ENCODE peak calls at places on chromosomes 11 and 22, in seven cellular contexts. One of them, this sample, is unnamed.

GRCh38 chr11:1337647-1338007 is 28.2 kb upstream of the TOLLIP start:
- DNase-seq in lower lobe of right lung: no peak
- DNase-seq in heart left ventricle: no peak
- DNase-seq in lung: peak; percentile 23
- DNase-seq in tibial nerve: no peak
- DNase-seq in heart right ventricle: no peak
- DNase-seq in pancreas: no peak
- DNase-seq in this sample: no peak

GRCh38 chr11:2521081-2521480 is 76.3 kb downstream of the KCNQ1 start:
- DNase-seq in lower lobe of right lung: peak; percentile 26
- DNase-seq in heart left ventricle: peak; percentile 29
- DNase-seq in lung: no peak
- DNase-seq in tibial nerve: peak; percentile 9
- DNase-seq in heart right ventricle: peak; percentile 12
- DNase-seq in pancreas: peak; percentile 7
- DNase-seq in this sample: no peak

GRCh38 chr11:126415128-126415527 is 59.6 kb downstream of the ST3GAL4 start:
- DNase-seq in lower lobe of right lung: peak; percentile 62
- DNase-seq in heart left ventricle: peak; percentile 85
- DNase-seq in lung: peak; percentile 72
- DNase-seq in tibial nerve: peak; percentile 87
- DNase-seq in heart right ventricle: peak; percentile 85
- DNase-seq in pancreas: no peak
- DNase-seq in this sample: peak; percentile 52

GRCh38 chr11:11966826-11967668 is 41.4 kb downstream of the DKK3 start:
- DNase-seq in lower lobe of right lung: peak; percentile 78
- DNase-seq in heart left ventricle: peak; percentile 87
- DNase-seq in lung: peak; percentile 74
- DNase-seq in tibial nerve: peak; percentile 61
- DNase-seq in heart right ventricle: peak; percentile 80
- DNase-seq in pancreas: peak; percentile 53
- DNase-seq in this sample: no peak

GRCh38 chr11:84316866-84317560 is 1030.8 kb upstream of the CCDC90B start:
- DNase-seq in lower lobe of right lung: no peak
- DNase-seq in heart left ventricle: peak; percentile 44
- DNase-seq in lung: no peak
- DNase-seq in tibial nerve: no peak
- DNase-seq in heart right ventricle: no peak
- DNase-seq in pancreas: no peak
- DNase-seq in this sample: no peak

GRCh38 chr11:44309483-44310197 is at the start of gene ALX4:
- DNase-seq in lower lobe of right lung: no peak
- DNase-seq in heart left ventricle: no peak
- DNase-seq in lung: no peak
- DNase-seq in tibial nerve: no peak
- DNase-seq in heart right ventricle: peak; percentile 54
- DNase-seq in pancreas: no peak
- DNase-seq in this sample: no peak

GRCh38 chr11:71372693-71373657 is 75.2 kb downstream of the DHCR7 start:
- DNase-seq in lower lobe of right lung: no peak
- DNase-seq in heart left ventricle: no peak
- DNase-seq in lung: no peak
- DNase-seq in tibial nerve: no peak
- DNase-seq in heart right ventricle: no peak
- DNase-seq in pancreas: no peak
- DNase-seq in this sample: peak; percentile 1

GRCh38 chr22:20084547-20085413 is 4.7 kb downstream of the DGCR8 start:
- DNase-seq in lower lobe of right lung: peak; percentile 45
- DNase-seq in heart left ventricle: no peak
- DNase-seq in lung: no peak
- DNase-seq in tibial nerve: no peak
- DNase-seq in heart right ventricle: no peak
- DNase-seq in pancreas: no peak
- DNase-seq in this sample: no peak

GRCh38 chr22:37430941-37431340 is 3.7 kb upstream of the ELFN2 start:
- DNase-seq in lower lobe of right lung: no peak
- DNase-seq in heart left ventricle: no peak
- DNase-seq in lung: no peak
- DNase-seq in tibial nerve: no peak
- DNase-seq in heart right ventricle: no peak
- DNase-seq in pancreas: no peak
- DNase-seq in this sample: no peak

GRCh38 chr11:94132152-94132558 is 3.5 kb downstream of the PANX1 start:
- DNase-seq in lower lobe of right lung: no peak
- DNase-seq in heart left ventricle: no peak
- DNase-seq in lung: no peak
- DNase-seq in tibial nerve: no peak
- DNase-seq in heart right ventricle: no peak
- DNase-seq in pancreas: no peak
- DNase-seq in this sample: peak; percentile 77
- H3K27ac ChIP-seq in lower lobe of right lung: no peak overlapping the region
- H3K27ac ChIP-seq in heart left ventricle: no peak overlapping the region
- H3K27ac ChIP-seq in lung: no peak overlapping the region
- H3K27ac ChIP-seq in tibial nerve: peak overlapping the region; percentile 98
- H3K27ac ChIP-seq in heart right ventricle: peak overlapping the region; percentile 96
- H3K27ac ChIP-seq in pancreas: no peak overlapping the region
- H3K27ac ChIP-seq in this sample: peak overlapping the region; percentile 52

DNA sequence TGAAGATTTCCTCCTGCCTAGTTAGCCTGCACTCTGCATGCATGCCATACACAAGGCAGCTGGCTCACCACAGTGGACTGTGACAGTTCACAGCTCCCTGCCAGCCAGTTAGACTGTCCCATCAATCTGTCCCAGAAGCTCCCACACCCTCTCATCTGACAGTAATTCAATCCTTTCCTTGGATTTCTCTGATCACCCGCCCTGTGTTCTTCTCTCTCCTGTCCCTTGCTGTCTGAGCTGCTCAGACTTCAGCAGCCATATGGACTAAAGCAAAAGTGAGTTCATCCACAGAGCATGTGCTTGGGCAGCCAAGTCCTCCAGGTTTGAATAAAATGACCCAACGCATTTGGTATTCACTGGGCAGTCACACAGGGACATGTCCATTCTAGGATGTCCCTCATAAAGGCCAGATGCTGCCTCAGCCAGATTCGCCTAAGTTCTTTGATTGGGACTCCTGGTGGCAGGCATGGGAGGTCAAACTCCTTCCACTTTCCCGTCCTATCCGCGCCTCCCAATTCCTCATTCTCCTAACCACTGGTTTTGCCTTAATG is 54.5 kb upstream of the ZBTB44 start:
- DNase-seq in lower lobe of right lung: no peak
- DNase-seq in heart left ventricle: no peak
- DNase-seq in lung: no peak
- DNase-seq in tibial nerve: no peak
- DNase-seq in heart right ventricle: no peak
- DNase-seq in pancreas: no peak
- DNase-seq in this sample: no peak
- TF ChIP-seq CTCF in lower lobe of right lung: no peak
- TF ChIP-seq CTCF in heart left ventricle: no peak
- TF ChIP-seq CTCF in lung: no peak
- TF ChIP-seq CTCF in tibial nerve: no peak
- TF ChIP-seq CTCF in heart right ventricle: peak; percentile 19
- TF ChIP-seq CTCF in pancreas: no peak
- TF ChIP-seq CTCF in this sample: no peak

DNA sequence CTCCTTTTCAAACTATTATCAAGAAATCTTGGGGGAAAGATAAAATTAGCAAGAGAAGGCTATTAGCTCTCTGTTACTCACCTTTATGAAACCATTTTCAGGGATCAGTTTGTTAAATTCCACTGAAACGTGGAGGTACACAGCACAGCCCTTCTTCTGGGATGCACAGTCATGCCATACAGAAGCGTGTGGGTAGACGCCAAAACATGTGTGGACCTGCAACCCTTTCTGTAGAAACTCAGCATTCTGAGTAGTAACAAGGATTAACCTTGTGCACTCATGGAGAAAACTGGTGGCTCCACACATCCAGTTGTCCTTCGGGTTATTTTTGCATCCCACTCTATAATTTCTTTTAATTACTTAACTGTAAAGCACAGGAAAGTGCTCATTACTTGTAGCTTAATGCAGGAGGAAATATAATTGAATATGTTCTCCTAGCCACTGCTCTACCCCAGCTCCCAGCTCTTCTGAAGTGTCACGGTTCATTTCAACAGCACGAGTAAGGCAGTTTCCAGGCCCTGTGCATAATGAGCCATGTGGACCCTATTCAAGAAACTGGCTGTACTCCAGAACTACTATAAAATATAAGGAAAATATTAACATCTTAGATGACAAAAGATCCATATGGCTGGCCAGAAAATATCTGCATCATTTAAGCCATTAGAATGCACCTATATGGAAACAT is 26.1 kb downstream of the BDNF start:
- DNase-seq in lower lobe of right lung: no peak
- DNase-seq in heart left ventricle: no peak
- DNase-seq in lung: no peak
- DNase-seq in tibial nerve: no peak
- DNase-seq in heart right ventricle: no peak
- DNase-seq in pancreas: no peak
- DNase-seq in this sample: no peak
- H3K27ac ChIP-seq in lower lobe of right lung: no peak overlapping the region
- H3K27ac ChIP-seq in heart left ventricle: no peak overlapping the region
- H3K27ac ChIP-seq in lung: no peak overlapping the region
- H3K27ac ChIP-seq in tibial nerve: no peak overlapping the region
- H3K27ac ChIP-seq in heart right ventricle: no peak overlapping the region
- H3K27ac ChIP-seq in pancreas: no peak overlapping the region
- H3K27ac ChIP-seq in this sample: no peak overlapping the region

DNA sequence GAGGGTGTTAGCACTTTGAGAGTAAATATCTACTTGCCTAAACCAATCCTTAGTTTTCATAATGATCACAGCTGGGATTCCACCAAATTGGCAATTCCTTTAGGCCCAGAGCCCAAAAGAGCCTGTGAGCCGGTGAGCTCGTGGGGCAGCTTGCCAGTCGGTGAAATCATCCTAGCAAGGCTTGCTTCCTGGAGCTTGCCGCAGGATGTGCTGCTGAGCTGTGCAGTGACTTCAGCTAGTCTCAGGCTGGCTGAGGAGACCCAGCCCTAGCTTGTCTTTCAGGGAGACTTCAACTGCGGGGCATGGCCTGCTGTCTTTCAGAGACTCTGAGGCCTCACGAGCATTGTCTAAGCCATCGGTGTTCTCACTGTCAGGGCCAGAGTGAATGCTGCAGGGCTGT is 73.6 kb upstream of the SUSD2 start:
- DNase-seq in lower lobe of right lung: peak; percentile 57
- DNase-seq in heart left ventricle: peak; percentile 86
- DNase-seq in lung: peak; percentile 52
- DNase-seq in tibial nerve: peak; percentile 78
- DNase-seq in heart right ventricle: peak; percentile 83
- DNase-seq in pancreas: peak; percentile 38
- DNase-seq in this sample: peak; percentile 83
- TF ChIP-seq CTCF in lower lobe of right lung: no peak
- TF ChIP-seq CTCF in heart left ventricle: peak; percentile 26
- TF ChIP-seq CTCF in lung: no peak
- TF ChIP-seq CTCF in tibial nerve: no peak
- TF ChIP-seq CTCF in heart right ventricle: peak; percentile 60
- TF ChIP-seq CTCF in pancreas: no peak
- TF ChIP-seq CTCF in this sample: peak; percentile 76

DNA sequence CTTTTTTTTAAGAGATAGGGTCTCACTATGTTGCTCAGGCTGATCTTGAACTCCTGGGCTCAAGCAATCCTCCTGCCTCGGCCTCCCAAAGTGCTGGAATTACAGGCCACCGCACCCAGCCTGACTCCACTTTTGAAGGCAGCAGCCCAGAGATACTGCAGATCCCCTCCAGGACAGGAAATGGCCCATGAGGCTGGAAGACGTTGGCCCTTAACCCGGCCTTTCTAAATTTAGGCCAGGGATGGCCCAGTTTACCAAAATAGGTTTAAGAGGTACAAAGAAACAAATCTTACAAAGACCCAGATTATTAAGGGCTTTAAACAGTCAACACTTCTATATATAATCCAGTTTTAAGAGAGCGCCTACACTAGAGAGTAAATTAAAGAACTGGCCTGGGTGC is 32.2 kb downstream of the CPT1A start:
- DNase-seq in lower lobe of right lung: no peak
- DNase-seq in heart left ventricle: no peak
- DNase-seq in lung: no peak
- DNase-seq in tibial nerve: no peak
- DNase-seq in heart right ventricle: no peak
- DNase-seq in pancreas: no peak
- DNase-seq in this sample: no peak
- H3K27ac ChIP-seq in lower lobe of right lung: no peak overlapping the region
- H3K27ac ChIP-seq in heart left ventricle: peak overlapping the region; percentile 50
- H3K27ac ChIP-seq in lung: peak overlapping the region; percentile 77
- H3K27ac ChIP-seq in tibial nerve: no peak overlapping the region
- H3K27ac ChIP-seq in heart right ventricle: peak overlapping the region; percentile 70
- H3K27ac ChIP-seq in pancreas: no peak overlapping the region
- H3K27ac ChIP-seq in this sample: no peak overlapping the region

DNA sequence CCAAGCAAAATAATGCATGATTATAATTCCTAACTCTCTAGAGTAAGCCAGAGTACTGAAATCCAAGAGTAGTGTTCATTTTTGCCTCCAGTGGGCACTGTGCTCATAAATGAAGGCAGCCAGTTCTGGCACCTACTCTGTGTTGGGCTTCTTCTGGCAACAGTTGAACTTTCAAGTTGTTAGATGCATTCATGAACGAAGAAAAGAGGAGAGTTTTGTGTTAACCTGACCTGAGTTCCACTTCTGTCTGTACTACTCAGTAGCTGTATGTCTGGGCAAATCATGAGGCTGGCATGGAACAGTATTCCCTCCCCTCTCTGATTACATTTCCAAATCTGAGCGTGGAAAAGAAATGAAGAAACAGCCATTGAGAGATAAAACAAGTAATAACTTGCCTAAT is 20.3 kb upstream of the TENM4 start:
- DNase-seq in lower lobe of right lung: no peak
- DNase-seq in heart left ventricle: no peak
- DNase-seq in lung: no peak
- DNase-seq in tibial nerve: no peak
- DNase-seq in heart right ventricle: no peak
- DNase-seq in pancreas: no peak
- DNase-seq in this sample: no peak
- TF ChIP-seq CTCF in lower lobe of right lung: peak; percentile 49
- TF ChIP-seq CTCF in heart left ventricle: peak; percentile 42
- TF ChIP-seq CTCF in lung: peak; percentile 10
- TF ChIP-seq CTCF in tibial nerve: peak; percentile 21
- TF ChIP-seq CTCF in heart right ventricle: peak; percentile 64
- TF ChIP-seq CTCF in pancreas: peak; percentile 20
- TF ChIP-seq CTCF in this sample: peak; percentile 74

This sample was measured in AG04450.